ENCODE peak calls at places on chromosomes 13 and 19, in nine cellular contexts. One of them, this sample, is unnamed.

GRCh38 chr19:29704562-29705558 is 10.2 kb downstream of the C19orf12 start:
- DNase-seq in RPMI7951: no peak
- DNase-seq in stimulated activated CD4-positive, alpha-beta T cell treated with anti-CD3 and anti-CD28 coated beads, Interleukin-15, amount 100 ng/mL, for 1 hour: no peak
- DNase-seq in effector CD4-positive, alpha-beta T cell: no peak
- DNase-seq in foreskin fibroblast: no peak
- DNase-seq in activated effector memory CD4-positive, alpha-beta T cell treated with Interleukin-2 at 50 U/mL for 16 hours: no peak
- DNase-seq in prostate gland: no peak
- DNase-seq in left ventricle myocardium inferior: no peak
- DNase-seq in neural crest cell: no peak
- DNase-seq in this sample: no peak

GRCh38 chr19:51735759-51736449 is 12.1 kb upstream of the HAS1 start:
- DNase-seq in RPMI7951: peak; percentile 98
- DNase-seq in stimulated activated CD4-positive, alpha-beta T cell treated with anti-CD3 and anti-CD28 coated beads, Interleukin-15, amount 100 ng/mL, for 1 hour: no peak
- DNase-seq in effector CD4-positive, alpha-beta T cell: no peak
- DNase-seq in foreskin fibroblast: no peak
- DNase-seq in activated effector memory CD4-positive, alpha-beta T cell treated with Interleukin-2 at 50 U/mL for 16 hours: no peak
- DNase-seq in prostate gland: no peak
- DNase-seq in left ventricle myocardium inferior: peak; percentile 31
- DNase-seq in neural crest cell: no peak
- DNase-seq in this sample: no peak

GRCh38 chr19:43639507-43640423 is at the start of gene CADM4:
- DNase-seq in RPMI7951: no peak
- DNase-seq in stimulated activated CD4-positive, alpha-beta T cell treated with anti-CD3 and anti-CD28 coated beads, Interleukin-15, amount 100 ng/mL, for 1 hour: peak; percentile 32
- DNase-seq in effector CD4-positive, alpha-beta T cell: peak; percentile 31
- DNase-seq in foreskin fibroblast: no peak
- DNase-seq in activated effector memory CD4-positive, alpha-beta T cell treated with Interleukin-2 at 50 U/mL for 16 hours: peak; percentile 36
- DNase-seq in prostate gland: peak; percentile 43
- DNase-seq in left ventricle myocardium inferior: peak; percentile 23
- DNase-seq in neural crest cell: no peak
- DNase-seq in this sample: no peak

GRCh38 chr13:80441968-80442367 is 101.0 kb upstream of the SPRY2 start:
- DNase-seq in RPMI7951: no peak
- DNase-seq in stimulated activated CD4-positive, alpha-beta T cell treated with anti-CD3 and anti-CD28 coated beads, Interleukin-15, amount 100 ng/mL, for 1 hour: no peak
- DNase-seq in effector CD4-positive, alpha-beta T cell: no peak
- DNase-seq in foreskin fibroblast: no peak
- DNase-seq in activated effector memory CD4-positive, alpha-beta T cell treated with Interleukin-2 at 50 U/mL for 16 hours: no peak
- DNase-seq in prostate gland: no peak
- DNase-seq in left ventricle myocardium inferior: no peak
- DNase-seq in neural crest cell: no peak
- DNase-seq in this sample: no peak

GRCh38 chr19:47756953-47757608 is 11.7 kb downstream of the NOP53 start:
- DNase-seq in RPMI7951: no peak
- DNase-seq in stimulated activated CD4-positive, alpha-beta T cell treated with anti-CD3 and anti-CD28 coated beads, Interleukin-15, amount 100 ng/mL, for 1 hour: no peak
- DNase-seq in effector CD4-positive, alpha-beta T cell: no peak
- DNase-seq in foreskin fibroblast: no peak
- DNase-seq in activated effector memory CD4-positive, alpha-beta T cell treated with Interleukin-2 at 50 U/mL for 16 hours: no peak
- DNase-seq in prostate gland: no peak
- DNase-seq in left ventricle myocardium inferior: no peak
- DNase-seq in neural crest cell: no peak
- DNase-seq in this sample: no peak

GRCh38 chr19:23596872-23597271 is 90.1 kb downstream of the ZNF675 start:
- DNase-seq in RPMI7951: no peak
- DNase-seq in stimulated activated CD4-positive, alpha-beta T cell treated with anti-CD3 and anti-CD28 coated beads, Interleukin-15, amount 100 ng/mL, for 1 hour: no peak
- DNase-seq in effector CD4-positive, alpha-beta T cell: no peak
- DNase-seq in foreskin fibroblast: no peak
- DNase-seq in activated effector memory CD4-positive, alpha-beta T cell treated with Interleukin-2 at 50 U/mL for 16 hours: no peak
- DNase-seq in prostate gland: no peak
- DNase-seq in left ventricle myocardium inferior: no peak
- DNase-seq in neural crest cell: no peak
- DNase-seq in this sample: no peak

GRCh38 chr13:24218977-24219376 is 58.5 kb downstream of the SPATA13 start:
- DNase-seq in RPMI7951: no peak
- DNase-seq in stimulated activated CD4-positive, alpha-beta T cell treated with anti-CD3 and anti-CD28 coated beads, Interleukin-15, amount 100 ng/mL, for 1 hour: no peak
- DNase-seq in effector CD4-positive, alpha-beta T cell: no peak
- DNase-seq in foreskin fibroblast: no peak
- DNase-seq in activated effector memory CD4-positive, alpha-beta T cell treated with Interleukin-2 at 50 U/mL for 16 hours: no peak
- DNase-seq in prostate gland: no peak
- DNase-seq in left ventricle myocardium inferior: no peak
- DNase-seq in neural crest cell: no peak
- DNase-seq in this sample: no peak

GRCh38 chr19:10809693-10810285 is 26.2 kb downstream of the TMED1 start:
- DNase-seq in RPMI7951: no peak
- DNase-seq in stimulated activated CD4-positive, alpha-beta T cell treated with anti-CD3 and anti-CD28 coated beads, Interleukin-15, amount 100 ng/mL, for 1 hour: no peak
- DNase-seq in effector CD4-positive, alpha-beta T cell: no peak
- DNase-seq in foreskin fibroblast: no peak
- DNase-seq in activated effector memory CD4-positive, alpha-beta T cell treated with Interleukin-2 at 50 U/mL for 16 hours: no peak
- DNase-seq in prostate gland: no peak
- DNase-seq in left ventricle myocardium inferior: no peak
- DNase-seq in neural crest cell: no peak
- DNase-seq in this sample: no peak

GRCh38 chr19:21082011-21082975 is at the start of gene ZNF714:
- DNase-seq in RPMI7951: peak; percentile 97
- DNase-seq in stimulated activated CD4-positive, alpha-beta T cell treated with anti-CD3 and anti-CD28 coated beads, Interleukin-15, amount 100 ng/mL, for 1 hour: peak; percentile 62
- DNase-seq in effector CD4-positive, alpha-beta T cell: peak; percentile 74
- DNase-seq in foreskin fibroblast: peak; percentile 89
- DNase-seq in activated effector memory CD4-positive, alpha-beta T cell treated with Interleukin-2 at 50 U/mL for 16 hours: peak; percentile 76
- DNase-seq in prostate gland: peak; percentile 92
- DNase-seq in left ventricle myocardium inferior: peak; percentile 81
- DNase-seq in neural crest cell: peak; percentile 73
- DNase-seq in this sample: peak; percentile 74

GRCh38 chr13:80339841-80340642 is 884 bp downstream of the SPRY2 start:
- DNase-seq in RPMI7951: peak; percentile 66
- DNase-seq in stimulated activated CD4-positive, alpha-beta T cell treated with anti-CD3 and anti-CD28 coated beads, Interleukin-15, amount 100 ng/mL, for 1 hour: no peak
- DNase-seq in effector CD4-positive, alpha-beta T cell: no peak
- DNase-seq in foreskin fibroblast: no peak
- DNase-seq in activated effector memory CD4-positive, alpha-beta T cell treated with Interleukin-2 at 50 U/mL for 16 hours: no peak
- DNase-seq in prostate gland: peak; percentile 46
- DNase-seq in left ventricle myocardium inferior: peak; percentile 52
- DNase-seq in neural crest cell: peak; percentile 32
- DNase-seq in this sample: peak; percentile 23

GRCh38 chr19:32336259-32337111 is 8.9 kb upstream of the ZNF507 start:
- DNase-seq in RPMI7951: peak; percentile 47
- DNase-seq in stimulated activated CD4-positive, alpha-beta T cell treated with anti-CD3 and anti-CD28 coated beads, Interleukin-15, amount 100 ng/mL, for 1 hour: no peak
- DNase-seq in effector CD4-positive, alpha-beta T cell: no peak
- DNase-seq in foreskin fibroblast: peak; percentile 43
- DNase-seq in activated effector memory CD4-positive, alpha-beta T cell treated with Interleukin-2 at 50 U/mL for 16 hours: no peak
- DNase-seq in prostate gland: no peak
- DNase-seq in left ventricle myocardium inferior: peak; percentile 34
- DNase-seq in neural crest cell: no peak
- DNase-seq in this sample: no peak

GRCh38 chr13:51737609-51738008 is 66.4 kb downstream of the DHRS12 start:
- DNase-seq in RPMI7951: no peak
- DNase-seq in stimulated activated CD4-positive, alpha-beta T cell treated with anti-CD3 and anti-CD28 coated beads, Interleukin-15, amount 100 ng/mL, for 1 hour: no peak
- DNase-seq in effector CD4-positive, alpha-beta T cell: no peak
- DNase-seq in foreskin fibroblast: no peak
- DNase-seq in activated effector memory CD4-positive, alpha-beta T cell treated with Interleukin-2 at 50 U/mL for 16 hours: no peak
- DNase-seq in prostate gland: no peak
- DNase-seq in left ventricle myocardium inferior: no peak
- DNase-seq in neural crest cell: no peak
- DNase-seq in this sample: no peak

GRCh38 chr19:33458171-33458633 is 63.4 kb downstream of the PEPD start:
- DNase-seq in RPMI7951: no peak
- DNase-seq in stimulated activated CD4-positive, alpha-beta T cell treated with anti-CD3 and anti-CD28 coated beads, Interleukin-15, amount 100 ng/mL, for 1 hour: no peak
- DNase-seq in effector CD4-positive, alpha-beta T cell: no peak
- DNase-seq in foreskin fibroblast: no peak
- DNase-seq in activated effector memory CD4-positive, alpha-beta T cell treated with Interleukin-2 at 50 U/mL for 16 hours: no peak
- DNase-seq in prostate gland: no peak
- DNase-seq in left ventricle myocardium inferior: no peak
- DNase-seq in neural crest cell: no peak
- DNase-seq in this sample: no peak

GRCh38 chr19:737591-738093 is 13.3 kb upstream of the MISP start:
- DNase-seq in RPMI7951: no peak
- DNase-seq in stimulated activated CD4-positive, alpha-beta T cell treated with anti-CD3 and anti-CD28 coated beads, Interleukin-15, amount 100 ng/mL, for 1 hour: peak; percentile 34
- DNase-seq in effector CD4-positive, alpha-beta T cell: peak; percentile 39
- DNase-seq in foreskin fibroblast: no peak
- DNase-seq in activated effector memory CD4-positive, alpha-beta T cell treated with Interleukin-2 at 50 U/mL for 16 hours: peak; percentile 26
- DNase-seq in prostate gland: no peak
- DNase-seq in left ventricle myocardium inferior: no peak
- DNase-seq in neural crest cell: peak; percentile 65
- DNase-seq in this sample: peak; percentile 49

GRCh38 chr19:10805075-10805757 is 30.8 kb downstream of the TMED1 start:
- DNase-seq in RPMI7951: no peak
- DNase-seq in stimulated activated CD4-positive, alpha-beta T cell treated with anti-CD3 and anti-CD28 coated beads, Interleukin-15, amount 100 ng/mL, for 1 hour: no peak
- DNase-seq in effector CD4-positive, alpha-beta T cell: no peak
- DNase-seq in foreskin fibroblast: no peak
- DNase-seq in activated effector memory CD4-positive, alpha-beta T cell treated with Interleukin-2 at 50 U/mL for 16 hours: no peak
- DNase-seq in prostate gland: no peak
- DNase-seq in left ventricle myocardium inferior: no peak
- DNase-seq in neural crest cell: no peak
- DNase-seq in this sample: no peak

GRCh38 chr19:11054628-11055027 is 34.6 kb upstream of the LDLR start:
- DNase-seq in RPMI7951: no peak
- DNase-seq in stimulated activated CD4-positive, alpha-beta T cell treated with anti-CD3 and anti-CD28 coated beads, Interleukin-15, amount 100 ng/mL, for 1 hour: no peak
- DNase-seq in effector CD4-positive, alpha-beta T cell: no peak
- DNase-seq in foreskin fibroblast: no peak
- DNase-seq in activated effector memory CD4-positive, alpha-beta T cell treated with Interleukin-2 at 50 U/mL for 16 hours: no peak
- DNase-seq in prostate gland: no peak
- DNase-seq in left ventricle myocardium inferior: no peak
- DNase-seq in neural crest cell: no peak
- DNase-seq in this sample: no peak

GRCh38 chr13:53001871-53002270 is 26.7 kb upstream of the OLFM4 start:
- DNase-seq in RPMI7951: no peak
- DNase-seq in stimulated activated CD4-positive, alpha-beta T cell treated with anti-CD3 and anti-CD28 coated beads, Interleukin-15, amount 100 ng/mL, for 1 hour: no peak
- DNase-seq in effector CD4-positive, alpha-beta T cell: no peak
- DNase-seq in foreskin fibroblast: no peak
- DNase-seq in activated effector memory CD4-positive, alpha-beta T cell treated with Interleukin-2 at 50 U/mL for 16 hours: no peak
- DNase-seq in prostate gland: peak; percentile 16
- DNase-seq in left ventricle myocardium inferior: no peak
- DNase-seq in neural crest cell: no peak
- DNase-seq in this sample: no peak

GRCh38 chr19:10074153-10074552 is 12.0 kb upstream of the SHFL start:
- DNase-seq in RPMI7951: peak; percentile 48
- DNase-seq in stimulated activated CD4-positive, alpha-beta T cell treated with anti-CD3 and anti-CD28 coated beads, Interleukin-15, amount 100 ng/mL, for 1 hour: no peak
- DNase-seq in effector CD4-positive, alpha-beta T cell: peak; percentile 44
- DNase-seq in foreskin fibroblast: peak; percentile 14
- DNase-seq in activated effector memory CD4-positive, alpha-beta T cell treated with Interleukin-2 at 50 U/mL for 16 hours: peak; percentile 24
- DNase-seq in prostate gland: no peak
- DNase-seq in left ventricle myocardium inferior: no peak
- DNase-seq in neural crest cell: no peak
- DNase-seq in this sample: no peak

GRCh38 chr13:77619655-77620054 is 77.8 kb upstream of the SLAIN1 start:
- DNase-seq in RPMI7951: no peak
- DNase-seq in stimulated activated CD4-positive, alpha-beta T cell treated with anti-CD3 and anti-CD28 coated beads, Interleukin-15, amount 100 ng/mL, for 1 hour: no peak
- DNase-seq in effector CD4-positive, alpha-beta T cell: no peak
- DNase-seq in foreskin fibroblast: no peak
- DNase-seq in activated effector memory CD4-positive, alpha-beta T cell treated with Interleukin-2 at 50 U/mL for 16 hours: no peak
- DNase-seq in prostate gland: no peak
- DNase-seq in left ventricle myocardium inferior: no peak
- DNase-seq in neural crest cell: no peak
- DNase-seq in this sample: no peak

GRCh38 chr13:51479199-51479523 is 26.3 kb upstream of the INTS6 start:
- DNase-seq in RPMI7951: peak; percentile 29
- DNase-seq in stimulated activated CD4-positive, alpha-beta T cell treated with anti-CD3 and anti-CD28 coated beads, Interleukin-15, amount 100 ng/mL, for 1 hour: no peak
- DNase-seq in effector CD4-positive, alpha-beta T cell: no peak
- DNase-seq in foreskin fibroblast: peak; percentile 36
- DNase-seq in activated effector memory CD4-positive, alpha-beta T cell treated with Interleukin-2 at 50 U/mL for 16 hours: no peak
- DNase-seq in prostate gland: no peak
- DNase-seq in left ventricle myocardium inferior: no peak
- DNase-seq in neural crest cell: no peak
- DNase-seq in this sample: no peak

This sample was measured in progenitor cell of endocrine pancreas.